ENCODE peak calls at places on chromosomes 3 and 15, in six cellular contexts. One of them, this sample, is unnamed.

GRCh38 chr15:100784493-100785180 is 95.0 kb upstream of the ALDH1A3 start:
- DNase-seq in fibroblast of the aortic adventitia: no peak
- DNase-seq in upper lobe of right lung: no peak
- DNase-seq in spleen: no peak
- DNase-seq in left lung: no peak
- DNase-seq in cardiac fibroblast: no peak
- DNase-seq in this sample: no peak

GRCh38 chr3:13420051-13420816 is at the start of gene NUP210:
- DNase-seq in fibroblast of the aortic adventitia: no peak
- DNase-seq in upper lobe of right lung: peak; percentile 82
- DNase-seq in left lung: peak; percentile 58
- DNase-seq in cardiac fibroblast: no peak
- DNase-seq in spleen: peak; percentile 92
- DNase-seq in this sample: peak; percentile 32

GRCh38 chr3:102182162-102182561 is 252.7 kb upstream of the ZPLD1 start:
- DNase-seq in fibroblast of the aortic adventitia: peak; percentile 81
- DNase-seq in cardiac fibroblast: peak; percentile 69
- DNase-seq in left lung: no peak
- DNase-seq in upper lobe of right lung: no peak
- DNase-seq in spleen: no peak
- DNase-seq in this sample: no peak

GRCh38 chr3:116770815-116771450 is 61.4 kb downstream of the TUSC7 start:
- DNase-seq in left lung: peak; percentile 46
- DNase-seq in upper lobe of right lung: no peak
- DNase-seq in cardiac fibroblast: peak; percentile 82
- DNase-seq in spleen: no peak
- DNase-seq in fibroblast of the aortic adventitia: peak; percentile 78
- DNase-seq in this sample: no peak

GRCh38 chr3:88150371-88150770 is 612 bp downstream of the C3orf38 start:
- DNase-seq in cardiac fibroblast: peak; percentile 26
- DNase-seq in fibroblast of the aortic adventitia: peak; percentile 39
- DNase-seq in upper lobe of right lung: no peak
- DNase-seq in spleen: no peak
- DNase-seq in left lung: no peak
- DNase-seq in this sample: no peak

GRCh38 chr3:79211588-79212359 is 556.0 kb downstream of the ROBO1 start:
- DNase-seq in spleen: peak; percentile 17
- DNase-seq in upper lobe of right lung: no peak
- DNase-seq in fibroblast of the aortic adventitia: no peak
- DNase-seq in cardiac fibroblast: no peak
- DNase-seq in left lung: no peak
- DNase-seq in this sample: no peak

GRCh38 chr3:111747490-111747889 is 111.6 kb upstream of the PHLDB2 start:
- DNase-seq in left lung: no peak
- DNase-seq in upper lobe of right lung: no peak
- DNase-seq in cardiac fibroblast: peak; percentile 34
- DNase-seq in fibroblast of the aortic adventitia: peak; percentile 72
- DNase-seq in spleen: no peak
- DNase-seq in this sample: no peak

GRCh38 chr3:67202053-67202452 is 203.9 kb downstream of the KBTBD8 start:
- DNase-seq in left lung: no peak
- DNase-seq in fibroblast of the aortic adventitia: no peak
- DNase-seq in cardiac fibroblast: no peak
- DNase-seq in spleen: no peak
- DNase-seq in upper lobe of right lung: no peak
- DNase-seq in this sample: no peak

GRCh38 chr15:66862111-66862815 is 160.2 kb downstream of the SMAD6 start:
- DNase-seq in cardiac fibroblast: no peak
- DNase-seq in spleen: peak; percentile 51
- DNase-seq in left lung: no peak
- DNase-seq in upper lobe of right lung: no peak
- DNase-seq in fibroblast of the aortic adventitia: no peak
- DNase-seq in this sample: no peak

GRCh38 chr3:82165266-82165665 is 403.8 kb upstream of the GBE1 start:
- DNase-seq in fibroblast of the aortic adventitia: no peak
- DNase-seq in cardiac fibroblast: no peak
- DNase-seq in spleen: no peak
- DNase-seq in upper lobe of right lung: no peak
- DNase-seq in left lung: no peak
- DNase-seq in this sample: no peak

GRCh38 chr15:75193976-75194375 is 7.7 kb upstream of the C15orf39 start:
- DNase-seq in left lung: no peak
- DNase-seq in upper lobe of right lung: no peak
- DNase-seq in cardiac fibroblast: no peak
- DNase-seq in fibroblast of the aortic adventitia: no peak
- DNase-seq in spleen: no peak
- DNase-seq in this sample: no peak

GRCh38 chr3:77038468-77038927 is 1.4 kb upstream of the ROBO2 start:
- DNase-seq in upper lobe of right lung: peak; percentile 69
- DNase-seq in fibroblast of the aortic adventitia: peak; percentile 75
- DNase-seq in left lung: peak; percentile 59
- DNase-seq in cardiac fibroblast: peak; percentile 87
- DNase-seq in spleen: no peak
- DNase-seq in this sample: no peak

GRCh38 chr3:126266291-126266840 is 86.0 kb upstream of the ALDH1L1 start:
- DNase-seq in upper lobe of right lung: peak; percentile 79
- DNase-seq in fibroblast of the aortic adventitia: no peak
- DNase-seq in cardiac fibroblast: peak; percentile 61
- DNase-seq in spleen: no peak
- DNase-seq in left lung: no peak
- DNase-seq in this sample: no peak

GRCh38 chr3:63141-63845 is 133.3 kb upstream of the CHL1 start:
- DNase-seq in upper lobe of right lung: no peak
- DNase-seq in left lung: no peak
- DNase-seq in cardiac fibroblast: peak; percentile 53
- DNase-seq in fibroblast of the aortic adventitia: no peak
- DNase-seq in spleen: no peak
- DNase-seq in this sample: no peak

GRCh38 chr15:72970965-72971746 is 81.1 kb upstream of the NEO1 start:
- DNase-seq in left lung: no peak
- DNase-seq in spleen: no peak
- DNase-seq in cardiac fibroblast: peak; percentile 54
- DNase-seq in fibroblast of the aortic adventitia: no peak
- DNase-seq in upper lobe of right lung: no peak
- DNase-seq in this sample: no peak

GRCh38 chr3:43620953-43621405 is 832 bp downstream of the ANO10 start:
- DNase-seq in fibroblast of the aortic adventitia: peak; percentile 29
- DNase-seq in spleen: no peak
- DNase-seq in left lung: no peak
- DNase-seq in upper lobe of right lung: no peak
- DNase-seq in cardiac fibroblast: peak; percentile 25
- DNase-seq in this sample: no peak

GRCh38 chr3:54065551-54065950 is 56.8 kb upstream of the CACNA2D3 start:
- DNase-seq in upper lobe of right lung: no peak
- DNase-seq in cardiac fibroblast: no peak
- DNase-seq in spleen: no peak
- DNase-seq in left lung: no peak
- DNase-seq in fibroblast of the aortic adventitia: no peak
- DNase-seq in this sample: no peak

GRCh38 chr15:66743703-66744536 is 41.9 kb downstream of the SMAD6 start:
- DNase-seq in cardiac fibroblast: peak; percentile 60
- DNase-seq in upper lobe of right lung: peak; percentile 64
- DNase-seq in fibroblast of the aortic adventitia: peak; percentile 57
- DNase-seq in spleen: no peak
- DNase-seq in left lung: peak; percentile 31
- DNase-seq in this sample: no peak

GRCh38 chr3:150515210-150515609 is 31.1 kb downstream of the SERP1 start:
- DNase-seq in left lung: no peak
- DNase-seq in cardiac fibroblast: no peak
- DNase-seq in upper lobe of right lung: no peak
- DNase-seq in spleen: no peak
- DNase-seq in fibroblast of the aortic adventitia: no peak
- DNase-seq in this sample: no peak

GRCh38 chr3:57910988-57911387 is 97.2 kb upstream of the FLNB start:
- DNase-seq in left lung: no peak
- DNase-seq in spleen: no peak
- DNase-seq in fibroblast of the aortic adventitia: peak; percentile 18
- DNase-seq in upper lobe of right lung: no peak
- DNase-seq in cardiac fibroblast: no peak
- DNase-seq in this sample: no peak

GRCh38 chr3:82000773-82001172 is 239.3 kb upstream of the GBE1 start:
- DNase-seq in spleen: no peak
- DNase-seq in cardiac fibroblast: no peak
- DNase-seq in upper lobe of right lung: no peak
- DNase-seq in fibroblast of the aortic adventitia: no peak
- DNase-seq in left lung: no peak
- DNase-seq in this sample: no peak

GRCh38 chr15:86231864-86232801 is 152.5 kb downstream of the AGBL1 start:
- DNase-seq in left lung: no peak
- DNase-seq in upper lobe of right lung: no peak
- DNase-seq in cardiac fibroblast: peak; percentile 24
- DNase-seq in spleen: no peak
- DNase-seq in fibroblast of the aortic adventitia: peak; percentile 42
- DNase-seq in this sample: peak; percentile 11

GRCh38 chr3:50388021-50388719 is 28.8 kb upstream of the TMEM115 start:
- DNase-seq in fibroblast of the aortic adventitia: no peak
- DNase-seq in cardiac fibroblast: no peak
- DNase-seq in left lung: no peak
- DNase-seq in upper lobe of right lung: no peak
- DNase-seq in spleen: no peak
- DNase-seq in this sample: no peak

GRCh38 chr3:129180461-129180860 is 3.2 kb downstream of the CNBP start:
- DNase-seq in left lung: no peak
- DNase-seq in upper lobe of right lung: no peak
- DNase-seq in spleen: no peak
- DNase-seq in fibroblast of the aortic adventitia: peak; percentile 46
- DNase-seq in cardiac fibroblast: peak; percentile 22
- DNase-seq in this sample: no peak

GRCh38 chr3:177286034-177286433 is 88.8 kb upstream of the TBL1XR1 start:
- DNase-seq in cardiac fibroblast: no peak
- DNase-seq in spleen: no peak
- DNase-seq in upper lobe of right lung: no peak
- DNase-seq in left lung: no peak
- DNase-seq in fibroblast of the aortic adventitia: no peak
- DNase-seq in this sample: peak; percentile 5

GRCh38 chr3:177282028-177282655 is 84.9 kb upstream of the TBL1XR1 start:
- DNase-seq in upper lobe of right lung: no peak
- DNase-seq in cardiac fibroblast: no peak
- DNase-seq in left lung: no peak
- DNase-seq in fibroblast of the aortic adventitia: no peak
- DNase-seq in spleen: no peak
- DNase-seq in this sample: no peak

GRCh38 chr3:177283983-177284382 is 86.7 kb upstream of the TBL1XR1 start:
- DNase-seq in upper lobe of right lung: no peak
- DNase-seq in spleen: no peak
- DNase-seq in left lung: no peak
- DNase-seq in fibroblast of the aortic adventitia: no peak
- DNase-seq in cardiac fibroblast: no peak
- DNase-seq in this sample: no peak

GRCh38 chr3:177287231-177287630 is 89.9 kb upstream of the TBL1XR1 start:
- DNase-seq in cardiac fibroblast: no peak
- DNase-seq in spleen: no peak
- DNase-seq in left lung: no peak
- DNase-seq in fibroblast of the aortic adventitia: no peak
- DNase-seq in upper lobe of right lung: no peak
- DNase-seq in this sample: no peak

GRCh38 chr3:177284383-177284881 is 87.2 kb upstream of the TBL1XR1 start:
- DNase-seq in cardiac fibroblast: peak; percentile 71
- DNase-seq in left lung: peak; percentile 77
- DNase-seq in spleen: no peak
- DNase-seq in fibroblast of the aortic adventitia: peak; percentile 74
- DNase-seq in upper lobe of right lung: peak; percentile 69
- DNase-seq in this sample: no peak
- TF ChIP-seq CTCF in cardiac fibroblast: no peak
- TF ChIP-seq CTCF in left lung: no peak
- TF ChIP-seq CTCF in spleen: no peak
- TF ChIP-seq CTCF in fibroblast of the aortic adventitia: no peak
- TF ChIP-seq CTCF in upper lobe of right lung: no peak
- TF ChIP-seq CTCF in this sample: no peak

GRCh38 chr3:10992017-10992945 is at the start of gene SLC6A1:
- DNase-seq in cardiac fibroblast: peak; percentile 9
- DNase-seq in spleen: no peak
- DNase-seq in upper lobe of right lung: no peak
- DNase-seq in fibroblast of the aortic adventitia: no peak
- DNase-seq in left lung: no peak
- DNase-seq in this sample: no peak

GRCh38 chr3:10993729-10994065 is 1.1 kb downstream of the SLC6A1 start:
- DNase-seq in spleen: no peak
- DNase-seq in upper lobe of right lung: no peak
- DNase-seq in cardiac fibroblast: no peak
- DNase-seq in fibroblast of the aortic adventitia: no peak
- DNase-seq in left lung: no peak
- DNase-seq in this sample: no peak

GRCh38 chr3:10995871-10996270 is 3.3 kb downstream of the SLC6A1 start:
- DNase-seq in fibroblast of the aortic adventitia: no peak
- DNase-seq in upper lobe of right lung: no peak
- DNase-seq in cardiac fibroblast: no peak
- DNase-seq in spleen: no peak
- DNase-seq in left lung: no peak
- DNase-seq in this sample: no peak

GRCh38 chr3:10994311-10994710 is 1.8 kb downstream of the SLC6A1 start:
- DNase-seq in spleen: no peak
- DNase-seq in upper lobe of right lung: no peak
- DNase-seq in left lung: no peak
- DNase-seq in fibroblast of the aortic adventitia: no peak
- DNase-seq in cardiac fibroblast: no peak
- DNase-seq in this sample: no peak

GRCh38 chr3:10992946-10993728 is 589 bp downstream of the SLC6A1 start:
- DNase-seq in upper lobe of right lung: no peak
- DNase-seq in fibroblast of the aortic adventitia: no peak
- DNase-seq in spleen: no peak
- DNase-seq in cardiac fibroblast: no peak
- DNase-seq in left lung: no peak
- DNase-seq in this sample: no peak
- H3K4me3 ChIP-seq in upper lobe of right lung: peak overlapping the region; percentile 21
- H3K4me3 ChIP-seq in fibroblast of the aortic adventitia: no peak overlapping the region
- H3K4me3 ChIP-seq in spleen: peak overlapping the region; percentile 58
- H3K4me3 ChIP-seq in cardiac fibroblast: no peak overlapping the region
- H3K4me3 ChIP-seq in left lung: peak overlapping the region; percentile 21
- H3K4me3 ChIP-seq in this sample: no peak overlapping the region

GRCh38 chr3:136545664-136546266 is 206.4 kb downstream of the STAG1 start:
- DNase-seq in left lung: no peak
- DNase-seq in upper lobe of right lung: no peak
- DNase-seq in fibroblast of the aortic adventitia: peak; percentile 48
- DNase-seq in cardiac fibroblast: peak; percentile 43
- DNase-seq in spleen: no peak
- DNase-seq in this sample: no peak
- TF ChIP-seq CTCF in left lung: no peak
- TF ChIP-seq CTCF in upper lobe of right lung: peak; percentile 33
- TF ChIP-seq CTCF in fibroblast of the aortic adventitia: peak; percentile 22
- TF ChIP-seq CTCF in cardiac fibroblast: no peak
- TF ChIP-seq CTCF in spleen: peak; percentile 15
- TF ChIP-seq CTCF in this sample: no peak

DNA sequence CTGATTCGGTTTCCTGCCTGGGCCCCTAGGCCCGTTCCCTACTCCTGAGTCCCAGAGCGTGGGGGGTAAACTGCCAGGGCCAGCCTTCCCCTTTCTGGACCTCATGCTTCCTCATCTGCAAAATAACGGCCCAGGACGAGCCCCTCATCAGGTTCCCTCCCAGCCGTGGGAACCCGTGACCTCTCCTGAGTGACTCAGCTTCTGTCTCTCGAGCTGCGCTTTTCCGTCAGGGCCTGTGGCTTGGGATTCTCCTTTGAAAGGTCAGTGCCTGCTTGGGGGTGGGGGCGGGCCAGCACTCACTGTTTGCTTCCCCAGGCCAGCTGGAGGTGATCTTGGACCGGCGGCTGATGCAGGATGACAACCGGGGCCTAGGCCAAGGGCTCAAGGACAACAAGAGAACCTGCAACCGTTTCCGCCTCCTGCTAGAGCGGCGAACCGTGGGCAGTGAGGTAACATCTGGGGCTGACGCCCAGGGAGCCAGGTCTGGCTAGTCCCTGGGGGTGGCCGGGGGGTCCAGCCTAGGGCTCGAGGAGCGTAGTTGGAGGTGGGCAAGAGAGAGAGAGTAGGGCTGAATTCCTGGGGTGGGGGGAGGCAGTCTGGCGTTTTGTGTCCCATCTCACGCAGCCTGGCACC is 12.8 kb downstream of the MAN2A2 start:
- DNase-seq in spleen: peak; percentile 91
- DNase-seq in fibroblast of the aortic adventitia: no peak
- DNase-seq in left lung: peak; percentile 90
- DNase-seq in cardiac fibroblast: no peak
- DNase-seq in upper lobe of right lung: peak; percentile 87
- DNase-seq in this sample: no peak
- H3K4me3 ChIP-seq in spleen: peak overlapping the region; percentile 61
- H3K4me3 ChIP-seq in fibroblast of the aortic adventitia: no peak overlapping the region
- H3K4me3 ChIP-seq in left lung: peak overlapping the region; percentile 38
- H3K4me3 ChIP-seq in cardiac fibroblast: no peak overlapping the region
- H3K4me3 ChIP-seq in upper lobe of right lung: peak overlapping the region; percentile 23
- H3K4me3 ChIP-seq in this sample: no peak overlapping the region